ENCODE peak calls at places on chromosomes 6 and 20, in five cellular contexts. O, G, S, Q and D are unnamed samples.

GRCh38 chr6:136073216-136073615 is 176.9 kb downstream of the MTFR2 start:
- DNase-seq in O (no peak), G (no peak), S (no peak), Q (no peak), D (no peak)

GRCh38 chr6:38215651-38216319 is 396.3 kb downstream of the ZFAND3 start:
- DNase-seq in O (no peak), G (no peak), S (no peak), Q (no peak), D (no peak)

GRCh38 chr6:78324213-78324612 is 543.1 kb upstream of the IRAK1BP1 start:
- DNase-seq in O (no peak), G (no peak), S (no peak), Q (no peak), D (no peak)

GRCh38 chr20:36646678-36647077 is 682 bp upstream of the SLA2 start:
- DNase-seq in O (no peak), G (no peak), S (no peak), Q (no peak), D (no peak)

GRCh38 chr6:99521557-99522286 is 6.5 kb upstream of the USP45 start:
- DNase-seq in O (peak), G (no peak), S (no peak), Q (no peak), D (no peak)

GRCh38 chr20:19729672-19730071 is 28.4 kb upstream of the RIN2 start:
- DNase-seq in O (no peak), G (no peak), S (no peak), Q (no peak), D (no peak)

GRCh38 chr6:84926171-84926570 is 161.8 kb upstream of the TBX18 start:
- DNase-seq in O (no peak), G (no peak), S (no peak), Q (no peak), D (no peak)

GRCh38 chr6:80742481-80742880 is 636.0 kb downstream of the BCKDHB start:
- DNase-seq in O (no peak), G (no peak), S (no peak), Q (no peak), D (no peak)

GRCh38 chr6:125700591-125701353 is 48.7 kb upstream of the HEY2 start:
- DNase-seq in O (no peak), G (no peak), S (no peak), Q (no peak), D (no peak)

GRCh38 chr6:36641543-36641942 is 37.0 kb upstream of the CDKN1A start:
- DNase-seq in O (no peak), G (no peak), S (no peak), Q (no peak), D (no peak)

GRCh38 chr6:101761124-101761601 is 367.7 kb downstream of the GRIK2 start:
- DNase-seq in O (no peak), G (peak), S (no peak), Q (no peak), D (peak)

GRCh38 chr6:41683460-41684310 is 45.4 kb downstream of the MDFI start:
- DNase-seq in O (peak), G (peak), S (peak), Q (peak), D (no peak)

GRCh38 chr6:15253107-15254073 is 7.5 kb downstream of the JARID2 start:
- DNase-seq in O (no peak), G (no peak), S (no peak), Q (no peak), D (no peak)

GRCh38 chr6:91166271-91166670 is 579.4 kb upstream of the MAP3K7 start:
- DNase-seq in O (no peak), G (no peak), S (no peak), Q (no peak), D (no peak)

GRCh38 chr20:38184098-38184497 is 19.0 kb upstream of the TGM2 start:
- DNase-seq in O (no peak), G (no peak), S (no peak), Q (no peak), D (no peak)

GRCh38 chr6:148851683-148852556 is 105.1 kb downstream of the UST start:
- DNase-seq in O (no peak), G (no peak), S (no peak), Q (no peak), D (no peak)

GRCh38 chr6:121817141-121817540 is 381.7 kb downstream of the GJA1 start:
- DNase-seq in O (no peak), G (no peak), S (no peak), Q (no peak), D (no peak)

GRCh38 chr20:14919473-14920157 is 582.2 kb upstream of the FLRT3 start:
- DNase-seq in O (no peak), G (no peak), S (no peak), Q (no peak), D (no peak)

GRCh38 chr20:14550655-14551054 is 213.2 kb upstream of the FLRT3 start:
- DNase-seq in O (no peak), G (no peak), S (no peak), Q (no peak), D (no peak)

GRCh38 chr20:55538261-55538908 is 466.9 kb downstream of the CBLN4 start:
- DNase-seq in O (no peak), G (no peak), S (no peak), Q (no peak), D (no peak)

GRCh38 chr6:142870787-142871371 is 74.1 kb downstream of the HIVEP2 start:
- DNase-seq in O (no peak), G (no peak), S (no peak), Q (no peak), D (no peak)

GRCh38 chr6:33607784-33608161 is 13.3 kb upstream of the ITPR3 start:
- DNase-seq in O (peak), G (no peak), S (no peak), Q (no peak), D (no peak)

GRCh38 chr6:149990109-149990671 is 26.4 kb downstream of the ULBP1 start:
- DNase-seq in O (peak), G (no peak), S (no peak), Q (no peak), D (no peak)

GRCh38 chr20:59148713-59149493 is 14.7 kb upstream of the ZNF831 start:
- DNase-seq in O (no peak), G (no peak), S (no peak), Q (no peak), D (no peak)

GRCh38 chr6:154474636-154475428 is 35.7 kb downstream of the CNKSR3 start:
- DNase-seq in O (peak), G (no peak), S (no peak), Q (no peak), D (no peak)

GRCh38 chr6:167760979-167761793 is 65.5 kb upstream of the AFDN start:
- DNase-seq in O (peak), G (no peak), S (no peak), Q (no peak), D (no peak)
- H3K27ac ChIP-seq in O (no peak), G (no peak), S (no peak), Q (no peak), D (no peak)

GRCh38 chr6:116217069-116217468 is 36.8 kb downstream of the TSPYL4 start:
- DNase-seq in O (no peak), G (peak), S (peak), Q (no peak), D (no peak)
- TF ChIP-seq CTCF in O (peak), G (peak), S (peak), Q (peak), D (peak)

DNA sequence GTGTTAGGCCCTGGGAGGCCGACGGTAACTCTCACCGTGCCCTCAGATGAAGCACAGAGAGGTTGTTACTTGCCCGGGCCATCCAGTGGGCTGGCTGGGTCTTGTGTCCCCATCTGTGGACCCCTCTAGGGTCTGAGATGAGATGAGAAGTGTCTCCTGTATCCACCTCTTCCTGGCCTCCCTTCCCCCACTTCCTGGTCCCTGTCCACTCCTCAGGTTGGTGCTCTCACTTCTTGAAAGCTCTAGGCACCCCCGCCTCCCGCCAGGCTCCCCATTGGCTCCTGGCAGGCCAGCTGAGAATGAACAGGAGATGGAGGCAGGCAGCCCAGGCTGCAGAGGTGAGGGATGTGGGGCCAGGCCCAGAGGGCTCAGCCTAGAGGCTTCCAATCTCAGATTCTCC is 1.5 kb downstream of the MMP24OS start:
- DNase-seq in O (no peak), G (no peak), S (no peak), Q (no peak), D (no peak)
- H3K4me3 ChIP-seq in O (peak), G (peak), S (peak), Q (peak), D (peak)

GRCh38 chr20:4018015-4018748 is 2.8 kb upstream of the RNF24 start:
- DNase-seq in O (no peak), G (no peak), S (no peak), Q (no peak), D (no peak)

GRCh38 chr20:4014031-4014474 is 1.3 kb downstream of the RNF24 start:
- DNase-seq in O (no peak), G (peak), S (peak), Q (no peak), D (peak)

GRCh38 chr20:4020256-4020655 is 4.9 kb upstream of the RNF24 start:
- DNase-seq in O (no peak), G (no peak), S (no peak), Q (no peak), D (no peak)

GRCh38 chr20:4016349-4017050 is 1.1 kb upstream of the RNF24 start:
- DNase-seq in O (no peak), G (no peak), S (no peak), Q (no peak), D (no peak)

GRCh38 chr20:4017051-4017702 is 1.8 kb upstream of the RNF24 start:
- DNase-seq in O (no peak), G (no peak), S (no peak), Q (no peak), D (no peak)
- H3K27ac ChIP-seq in O (no peak), G (peak), S (no peak), Q (no peak), D (no peak)

GRCh38 chr6:10609038-10609437 is 85.4 kb downstream of the C6orf52 start:
- DNase-seq in O (no peak), G (no peak), S (no peak), Q (no peak), D (no peak)

GRCh38 chr6:10613077-10613476 is 81.3 kb downstream of the C6orf52 start:
- DNase-seq in O (no peak), G (no peak), S (no peak), Q (no peak), D (peak)

GRCh38 chr6:10610289-10610688 is 84.1 kb downstream of the C6orf52 start:
- DNase-seq in O (no peak), G (no peak), S (no peak), Q (peak), D (peak)

GRCh38 chr6:10613693-10614092 is 80.7 kb downstream of the C6orf52 start:
- DNase-seq in O (no peak), G (no peak), S (no peak), Q (no peak), D (no peak)

GRCh38 chr6:10612161-10612560 is 82.3 kb downstream of the C6orf52 start:
- DNase-seq in O (no peak), G (no peak), S (no peak), Q (no peak), D (no peak)
- TF ChIP-seq CTCF in O (no peak), G (no peak), S (no peak), Q (no peak), D (no peak)